ENCODE peak calls at places on chromosomes 13 and 19, in six cellular contexts. One of them, this sample, is unnamed.

GRCh38 chr13:26497991-26498423 is 59.5 kb upstream of the WASF3 start:
- DNase-seq in fibroblast of mammary gland: peak; percentile 95
- DNase-seq in activated B cell treated with CpG ODN at 0.5 μM for 24 hours: no peak
- DNase-seq in A549: no peak
- DNase-seq in BE2C: no peak
- DNase-seq in natural killer cell: no peak
- DNase-seq in this sample: no peak

GRCh38 chr13:71712988-71713653 is 153.9 kb downstream of the DACH1 start:
- DNase-seq in fibroblast of mammary gland: no peak
- DNase-seq in activated B cell treated with CpG ODN at 0.5 μM for 24 hours: no peak
- DNase-seq in A549: no peak
- DNase-seq in BE2C: peak; percentile 67
- DNase-seq in natural killer cell: no peak
- DNase-seq in this sample: no peak

GRCh38 chr19:4369109-4369887 is 25.9 kb downstream of the MPND start:
- DNase-seq in fibroblast of mammary gland: peak; percentile 47
- DNase-seq in activated B cell treated with CpG ODN at 0.5 μM for 24 hours: peak; percentile 69
- DNase-seq in A549: no peak
- DNase-seq in BE2C: no peak
- DNase-seq in natural killer cell: peak; percentile 51
- DNase-seq in this sample: no peak

GRCh38 chr19:15810335-15810734 is 5.1 kb downstream of the OR10H1 start:
- DNase-seq in fibroblast of mammary gland: peak; percentile 0
- DNase-seq in activated B cell treated with CpG ODN at 0.5 μM for 24 hours: no peak
- DNase-seq in A549: no peak
- DNase-seq in BE2C: no peak
- DNase-seq in natural killer cell: no peak
- DNase-seq in this sample: no peak

GRCh38 chr13:27016871-27017270 is 154.7 kb downstream of the USP12 start:
- DNase-seq in fibroblast of mammary gland: no peak
- DNase-seq in activated B cell treated with CpG ODN at 0.5 μM for 24 hours: no peak
- DNase-seq in A549: no peak
- DNase-seq in BE2C: no peak
- DNase-seq in natural killer cell: no peak
- DNase-seq in this sample: no peak

GRCh38 chr19:48244289-48244688 is 11.4 kb downstream of the CARD8 start:
- DNase-seq in fibroblast of mammary gland: no peak
- DNase-seq in activated B cell treated with CpG ODN at 0.5 μM for 24 hours: no peak
- DNase-seq in A549: no peak
- DNase-seq in BE2C: no peak
- DNase-seq in natural killer cell: peak; percentile 16
- DNase-seq in this sample: peak; percentile 50

GRCh38 chr19:37468961-37469777 is at the start of gene ZNF570:
- DNase-seq in fibroblast of mammary gland: peak; percentile 84
- DNase-seq in activated B cell treated with CpG ODN at 0.5 μM for 24 hours: peak; percentile 84
- DNase-seq in A549: peak; percentile 72
- DNase-seq in BE2C: peak; percentile 90
- DNase-seq in natural killer cell: peak; percentile 86
- DNase-seq in this sample: peak; percentile 71

GRCh38 chr19:29952127-29952526 is 10.1 kb downstream of the URI1 start:
- DNase-seq in fibroblast of mammary gland: no peak
- DNase-seq in activated B cell treated with CpG ODN at 0.5 μM for 24 hours: no peak
- DNase-seq in A549: no peak
- DNase-seq in BE2C: no peak
- DNase-seq in natural killer cell: no peak
- DNase-seq in this sample: no peak

GRCh38 chr19:15776991-15777787 is 10.3 kb upstream of the OR10H5 start:
- DNase-seq in fibroblast of mammary gland: no peak
- DNase-seq in activated B cell treated with CpG ODN at 0.5 μM for 24 hours: no peak
- DNase-seq in A549: no peak
- DNase-seq in BE2C: no peak
- DNase-seq in natural killer cell: no peak
- DNase-seq in this sample: no peak

GRCh38 chr13:107680115-107680514 is 535.2 kb downstream of the LIG4 start:
- DNase-seq in fibroblast of mammary gland: peak; percentile 1
- DNase-seq in activated B cell treated with CpG ODN at 0.5 μM for 24 hours: no peak
- DNase-seq in A549: no peak
- DNase-seq in BE2C: peak; percentile 32
- DNase-seq in natural killer cell: no peak
- DNase-seq in this sample: no peak

GRCh38 chr19:55348317-55349034 is 6.0 kb downstream of the COX6B2 start:
- DNase-seq in fibroblast of mammary gland: no peak
- DNase-seq in activated B cell treated with CpG ODN at 0.5 μM for 24 hours: no peak
- DNase-seq in A549: no peak
- DNase-seq in BE2C: no peak
- DNase-seq in natural killer cell: no peak
- DNase-seq in this sample: no peak

GRCh38 chr13:101942038-101942437 is 459.8 kb downstream of the FGF14 start:
- DNase-seq in fibroblast of mammary gland: peak; percentile 63
- DNase-seq in activated B cell treated with CpG ODN at 0.5 μM for 24 hours: no peak
- DNase-seq in A549: peak; percentile 15
- DNase-seq in BE2C: peak; percentile 55
- DNase-seq in natural killer cell: no peak
- DNase-seq in this sample: no peak

GRCh38 chr19:10662384-10663251 is 8.5 kb downstream of the ILF3 start:
- DNase-seq in fibroblast of mammary gland: peak; percentile 63
- DNase-seq in activated B cell treated with CpG ODN at 0.5 μM for 24 hours: no peak
- DNase-seq in A549: no peak
- DNase-seq in BE2C: no peak
- DNase-seq in natural killer cell: no peak
- DNase-seq in this sample: no peak

GRCh38 chr19:54526972-54527371 is 24.3 kb downstream of the LAIR2 start:
- DNase-seq in fibroblast of mammary gland: no peak
- DNase-seq in activated B cell treated with CpG ODN at 0.5 μM for 24 hours: no peak
- DNase-seq in A549: no peak
- DNase-seq in BE2C: no peak
- DNase-seq in natural killer cell: no peak
- DNase-seq in this sample: no peak

GRCh38 chr19:52722062-52723005 is 12.5 kb downstream of the ZNF611 start:
- DNase-seq in fibroblast of mammary gland: peak; percentile 86
- DNase-seq in activated B cell treated with CpG ODN at 0.5 μM for 24 hours: no peak
- DNase-seq in A549: no peak
- DNase-seq in BE2C: no peak
- DNase-seq in natural killer cell: no peak
- DNase-seq in this sample: no peak

GRCh38 chr19:1412995-1413889 is 5.9 kb downstream of the DAZAP1 start:
- DNase-seq in fibroblast of mammary gland: no peak
- DNase-seq in activated B cell treated with CpG ODN at 0.5 μM for 24 hours: no peak
- DNase-seq in A549: no peak
- DNase-seq in BE2C: no peak
- DNase-seq in natural killer cell: no peak
- DNase-seq in this sample: no peak

GRCh38 chr13:40534456-40534855 is 132.0 kb downstream of the FOXO1 start:
- DNase-seq in fibroblast of mammary gland: no peak
- DNase-seq in activated B cell treated with CpG ODN at 0.5 μM for 24 hours: no peak
- DNase-seq in A549: no peak
- DNase-seq in BE2C: no peak
- DNase-seq in natural killer cell: no peak
- DNase-seq in this sample: no peak

GRCh38 chr13:73303858-73304257 is 245.1 kb downstream of the KLF5 start:
- DNase-seq in fibroblast of mammary gland: peak; percentile 54
- DNase-seq in activated B cell treated with CpG ODN at 0.5 μM for 24 hours: no peak
- DNase-seq in A549: no peak
- DNase-seq in BE2C: no peak
- DNase-seq in natural killer cell: no peak
- DNase-seq in this sample: no peak

GRCh38 chr19:55258476-55258827 is 365 bp downstream of the PPP6R1 start:
- DNase-seq in fibroblast of mammary gland: no peak
- DNase-seq in activated B cell treated with CpG ODN at 0.5 μM for 24 hours: no peak
- DNase-seq in A549: no peak
- DNase-seq in BE2C: no peak
- DNase-seq in natural killer cell: no peak
- DNase-seq in this sample: no peak

GRCh38 chr19:397941-398706 is 10.8 kb downstream of the C2CD4C start:
- DNase-seq in fibroblast of mammary gland: no peak
- DNase-seq in activated B cell treated with CpG ODN at 0.5 μM for 24 hours: no peak
- DNase-seq in A549: no peak
- DNase-seq in BE2C: no peak
- DNase-seq in natural killer cell: no peak
- DNase-seq in this sample: peak; percentile 22

GRCh38 chr19:35133826-35134225 is 1.0 kb downstream of the LGI4 start:
- DNase-seq in fibroblast of mammary gland: no peak
- DNase-seq in activated B cell treated with CpG ODN at 0.5 μM for 24 hours: no peak
- DNase-seq in A549: no peak
- DNase-seq in BE2C: no peak
- DNase-seq in natural killer cell: no peak
- DNase-seq in this sample: no peak
- TF ChIP-seq CTCF in fibroblast of mammary gland: no peak
- TF ChIP-seq CTCF in activated B cell treated with CpG ODN at 0.5 μM for 24 hours: no peak
- TF ChIP-seq CTCF in A549: no peak
- TF ChIP-seq CTCF in BE2C: no peak
- TF ChIP-seq CTCF in natural killer cell: no peak
- TF ChIP-seq CTCF in this sample: no peak

GRCh38 chr13:91817250-91817649 is 418.8 kb downstream of the GPC5 start:
- DNase-seq in fibroblast of mammary gland: peak; percentile 4
- DNase-seq in activated B cell treated with CpG ODN at 0.5 μM for 24 hours: no peak
- DNase-seq in A549: no peak
- DNase-seq in BE2C: no peak
- DNase-seq in natural killer cell: no peak
- DNase-seq in this sample: no peak
- TF ChIP-seq CTCF in fibroblast of mammary gland: peak; percentile 17
- TF ChIP-seq CTCF in activated B cell treated with CpG ODN at 0.5 μM for 24 hours: no peak
- TF ChIP-seq CTCF in A549: no peak
- TF ChIP-seq CTCF in BE2C: peak; percentile 78
- TF ChIP-seq CTCF in natural killer cell: no peak
- TF ChIP-seq CTCF in this sample: no peak

GRCh38 chr13:46751811-46752635 is 44.9 kb downstream of the ESD start:
- DNase-seq in fibroblast of mammary gland: peak; percentile 13
- DNase-seq in activated B cell treated with CpG ODN at 0.5 μM for 24 hours: no peak
- DNase-seq in A549: no peak
- DNase-seq in BE2C: no peak
- DNase-seq in natural killer cell: peak; percentile 62
- DNase-seq in this sample: peak; percentile 73
- TF ChIP-seq CTCF in fibroblast of mammary gland: no peak
- TF ChIP-seq CTCF in activated B cell treated with CpG ODN at 0.5 μM for 24 hours: no peak
- TF ChIP-seq CTCF in A549: no peak
- TF ChIP-seq CTCF in BE2C: peak; percentile 4
- TF ChIP-seq CTCF in natural killer cell: no peak
- TF ChIP-seq CTCF in this sample: no peak

GRCh38 chr13:95251641-95252040 is 49.6 kb downstream of the ABCC4 start:
- DNase-seq in fibroblast of mammary gland: peak; percentile 71
- DNase-seq in activated B cell treated with CpG ODN at 0.5 μM for 24 hours: no peak
- DNase-seq in A549: no peak
- DNase-seq in BE2C: no peak
- DNase-seq in natural killer cell: no peak
- DNase-seq in this sample: no peak
- TF ChIP-seq CTCF in fibroblast of mammary gland: no peak
- TF ChIP-seq CTCF in activated B cell treated with CpG ODN at 0.5 μM for 24 hours: no peak
- TF ChIP-seq CTCF in A549: no peak
- TF ChIP-seq CTCF in BE2C: no peak
- TF ChIP-seq CTCF in natural killer cell: no peak
- TF ChIP-seq CTCF in this sample: no peak

DNA sequence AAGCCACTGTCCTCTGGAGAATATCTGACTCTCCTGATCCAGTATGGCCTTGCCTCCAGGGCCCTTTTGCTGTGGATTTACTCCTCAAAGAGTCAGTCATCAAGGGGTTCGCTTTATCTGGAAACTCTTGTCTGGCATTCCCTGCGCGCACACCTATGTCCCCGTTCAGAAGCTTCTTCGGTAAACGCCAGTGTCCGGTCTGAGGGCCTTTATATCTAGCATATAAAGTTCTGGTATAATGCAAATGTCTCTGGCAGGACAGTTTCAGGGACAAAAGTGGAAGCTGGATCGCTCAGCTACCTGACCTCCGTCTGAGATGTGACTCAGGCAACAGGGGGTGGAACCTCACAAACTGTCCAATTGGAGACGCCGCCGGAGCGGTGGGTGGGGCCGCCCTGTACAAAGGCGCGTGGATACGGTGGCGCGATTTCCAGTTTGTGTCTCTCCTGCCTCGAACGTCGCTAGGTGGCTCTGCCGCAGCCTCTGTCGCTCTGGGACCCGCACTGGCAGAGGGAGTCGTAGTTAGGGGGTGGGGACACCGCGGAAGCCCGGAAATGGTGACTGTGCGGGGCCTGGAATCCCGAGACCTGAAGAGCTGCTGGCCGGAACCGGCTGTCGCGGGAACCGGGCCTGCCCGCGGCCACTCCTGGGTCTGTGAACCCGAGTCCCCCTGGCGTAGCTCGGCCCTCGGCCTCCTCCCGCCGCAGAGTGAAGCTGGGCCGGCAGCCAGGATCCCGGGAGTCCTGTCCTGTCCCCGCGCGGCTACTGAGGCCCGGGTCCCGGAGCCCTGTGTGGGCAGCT is 10.6 kb upstream of the ZNF709 start:
- DNase-seq in fibroblast of mammary gland: peak; percentile 74
- DNase-seq in activated B cell treated with CpG ODN at 0.5 μM for 24 hours: peak; percentile 82
- DNase-seq in A549: peak; percentile 6
- DNase-seq in BE2C: peak; percentile 97
- DNase-seq in natural killer cell: peak; percentile 88
- DNase-seq in this sample: peak; percentile 87
- TF ChIP-seq CTCF in fibroblast of mammary gland: no peak
- TF ChIP-seq CTCF in activated B cell treated with CpG ODN at 0.5 μM for 24 hours: no peak
- TF ChIP-seq CTCF in A549: no peak
- TF ChIP-seq CTCF in BE2C: peak; percentile 56
- TF ChIP-seq CTCF in natural killer cell: peak; percentile 42
- TF ChIP-seq CTCF in this sample: peak; percentile 22

GRCh38 chr13:23715092-23715761 is 145.0 kb downstream of the TNFRSF19 start:
- DNase-seq in fibroblast of mammary gland: no peak
- DNase-seq in activated B cell treated with CpG ODN at 0.5 μM for 24 hours: no peak
- DNase-seq in A549: no peak
- DNase-seq in BE2C: no peak
- DNase-seq in natural killer cell: no peak
- DNase-seq in this sample: no peak

GRCh38 chr13:23718916-23719470 is 148.8 kb downstream of the TNFRSF19 start:
- DNase-seq in fibroblast of mammary gland: peak; percentile 34
- DNase-seq in activated B cell treated with CpG ODN at 0.5 μM for 24 hours: no peak
- DNase-seq in A549: no peak
- DNase-seq in BE2C: no peak
- DNase-seq in natural killer cell: no peak
- DNase-seq in this sample: no peak

GRCh38 chr13:23711355-23711754 is 141.1 kb downstream of the TNFRSF19 start:
- DNase-seq in fibroblast of mammary gland: no peak
- DNase-seq in activated B cell treated with CpG ODN at 0.5 μM for 24 hours: no peak
- DNase-seq in A549: no peak
- DNase-seq in BE2C: no peak
- DNase-seq in natural killer cell: no peak
- DNase-seq in this sample: no peak

GRCh38 chr13:23714672-23715071 is 144.5 kb downstream of the TNFRSF19 start:
- DNase-seq in fibroblast of mammary gland: no peak
- DNase-seq in activated B cell treated with CpG ODN at 0.5 μM for 24 hours: no peak
- DNase-seq in A549: no peak
- DNase-seq in BE2C: no peak
- DNase-seq in natural killer cell: no peak
- DNase-seq in this sample: no peak

GRCh38 chr13:23715762-23716235 is 145.6 kb downstream of the TNFRSF19 start:
- DNase-seq in fibroblast of mammary gland: no peak
- DNase-seq in activated B cell treated with CpG ODN at 0.5 μM for 24 hours: no peak
- DNase-seq in A549: no peak
- DNase-seq in BE2C: peak; percentile 51
- DNase-seq in natural killer cell: no peak
- DNase-seq in this sample: no peak
- TF ChIP-seq CTCF in fibroblast of mammary gland: peak; percentile 29
- TF ChIP-seq CTCF in activated B cell treated with CpG ODN at 0.5 μM for 24 hours: no peak
- TF ChIP-seq CTCF in A549: peak; percentile 37
- TF ChIP-seq CTCF in BE2C: peak; percentile 50
- TF ChIP-seq CTCF in natural killer cell: no peak
- TF ChIP-seq CTCF in this sample: no peak

DNA sequence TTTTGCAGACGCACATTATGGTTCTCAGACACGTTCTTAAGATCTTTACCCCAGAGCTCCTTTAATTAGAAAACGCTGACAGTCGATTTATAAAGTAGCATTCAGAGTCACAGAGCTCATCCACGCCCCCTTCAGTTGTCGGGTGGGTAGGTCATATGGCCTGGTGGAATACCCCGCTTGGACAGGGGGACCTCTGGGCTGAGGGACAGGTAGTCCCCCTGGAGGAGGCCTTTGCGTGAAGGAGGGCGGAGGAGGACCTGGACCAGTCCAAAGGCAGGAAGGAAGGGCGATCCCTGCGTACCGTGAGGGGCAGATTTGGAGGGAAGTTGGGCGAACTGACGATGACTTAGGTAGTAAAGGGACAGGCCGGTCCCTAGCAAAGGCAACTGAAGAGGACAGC is 20.5 kb downstream of the VASP start:
- DNase-seq in fibroblast of mammary gland: no peak
- DNase-seq in activated B cell treated with CpG ODN at 0.5 μM for 24 hours: no peak
- DNase-seq in A549: no peak
- DNase-seq in BE2C: no peak
- DNase-seq in natural killer cell: no peak
- DNase-seq in this sample: no peak
- TF ChIP-seq CTCF in fibroblast of mammary gland: no peak
- TF ChIP-seq CTCF in activated B cell treated with CpG ODN at 0.5 μM for 24 hours: no peak
- TF ChIP-seq CTCF in A549: no peak
- TF ChIP-seq CTCF in BE2C: no peak
- TF ChIP-seq CTCF in natural killer cell: no peak
- TF ChIP-seq CTCF in this sample: no peak